ENCODE peak calls at places on chromosome 15, in nine cellular contexts. E, Q, N, F, C, W, I, L and G are unnamed samples. For H3K9me3, the result is how much of the 10 kb centered on the place peaks cover.

GRCh38 chr15:63970723-63971426 is 75.4 kb downstream of the DAPK2 start:
- DNase-seq in C (no peak), E (peak), W (no peak), N (no peak), L (no peak), I (no peak), Q (no peak), F (no peak), G (no peak)

GRCh38 chr15:44738340-44738984 is 2.1 kb downstream of the TRIM69 start:
- DNase-seq in L (no peak), N (no peak), W (peak), Q (peak), I (peak), F (no peak), C (no peak), E (no peak), G (no peak)

GRCh38 chr15:91032919-91033803 is 10.8 kb upstream of the VPS33B start:
- DNase-seq in N (peak), W (peak), C (no peak), F (no peak), I (peak), E (peak), L (peak), Q (no peak), G (peak)

GRCh38 chr15:72233759-72234158 is 2.8 kb upstream of the PKM start:
- DNase-seq in F (no peak), I (no peak), Q (peak), N (no peak), E (no peak), C (no peak), L (no peak), W (no peak), G (no peak)

GRCh38 chr15:67067161-67067853 is 1.9 kb downstream of the SMAD3 start:
- DNase-seq in N (no peak), C (no peak), E (peak), W (peak), F (peak), Q (peak), I (peak), L (no peak), G (no peak)

GRCh38 chr15:34223904-34224596 is 766 bp upstream of the EMC4 start:
- DNase-seq in E (no peak), I (no peak), F (no peak), C (no peak), W (peak), L (no peak), Q (peak), N (no peak), G (no peak)

GRCh38 chr15:66740802-66741201 is 38.8 kb downstream of the SMAD6 start:
- DNase-seq in L (no peak), I (no peak), W (no peak), C (no peak), E (no peak), F (peak), N (peak), Q (no peak), G (no peak)

GRCh38 chr15:42490246-42490742 is 647 bp downstream of the ZNF106 start:
- DNase-seq in F (no peak), W (no peak), E (no peak), N (no peak), C (no peak), I (no peak), Q (peak), L (no peak), G (no peak)

GRCh38 chr15:55685292-55685691 is 57.7 kb downstream of the PRTG start:
- DNase-seq in L (no peak), C (no peak), W (no peak), N (no peak), I (no peak), F (no peak), Q (peak), E (no peak), G (no peak)

GRCh38 chr15:24621630-24622215 is 53.9 kb upstream of the NPAP1 start:
- DNase-seq in C (no peak), E (no peak), N (no peak), F (no peak), L (no peak), W (no peak), I (no peak), Q (no peak), G (no peak)
- H3K9me3 ChIP-seq in C (under half), E (half or more), N (under half), F (under half), L (under half), W (under half), I (under half), Q (under half), G (under half)

GRCh38 chr15:25181290-25182097 is 226.7 kb downstream of the SNRPN start:
- DNase-seq in E (peak), I (no peak), F (peak), W (no peak), C (peak), L (no peak), N (peak), Q (no peak), G (peak)

GRCh38 chr15:25177955-25178801 is 223.4 kb downstream of the SNRPN start:
- DNase-seq in C (peak), I (no peak), F (peak), E (peak), N (peak), L (no peak), Q (no peak), W (no peak), G (peak)

GRCh38 chr15:25178835-25179672 is 224.3 kb downstream of the SNRPN start:
- DNase-seq in F (peak), I (no peak), Q (no peak), C (peak), W (no peak), L (no peak), E (peak), N (peak), G (no peak)

GRCh38 chr15:25180606-25181289 is 226.0 kb downstream of the SNRPN start:
- DNase-seq in Q (no peak), F (peak), I (no peak), C (peak), E (peak), N (peak), L (no peak), W (no peak), G (no peak)

GRCh38 chr15:25179673-25180511 is 225.1 kb downstream of the SNRPN start:
- DNase-seq in C (peak), W (no peak), I (no peak), Q (no peak), E (peak), N (peak), L (no peak), F (peak), G (no peak)
- H3K9me3 ChIP-seq in C (under half), W (under half), I (half or more), Q (half or more), E (under half), N (under half), L (under half), F (under half), G (under half)

DNA sequence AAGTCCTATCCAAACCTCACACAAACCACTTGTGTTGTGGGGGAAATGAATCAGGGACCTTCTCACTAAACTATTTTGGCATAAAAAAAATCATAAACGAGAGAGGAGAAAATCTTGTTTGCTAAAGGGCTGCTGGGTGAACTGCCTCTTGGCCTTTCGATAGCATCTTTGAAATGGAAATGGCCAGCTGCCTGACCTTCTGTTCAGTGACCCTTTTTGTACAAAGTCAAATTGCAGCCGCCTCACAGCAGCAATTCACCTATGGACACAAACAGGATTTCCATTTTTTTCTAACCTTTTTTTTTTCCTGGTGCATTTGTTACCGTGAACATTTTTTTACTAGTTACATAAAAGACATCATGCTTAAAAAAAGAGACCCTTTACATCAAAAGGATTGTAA is 89.0 kb upstream of the ONECUT1 start:
- DNase-seq in F (no peak), L (no peak), Q (no peak), C (no peak), N (no peak), W (no peak), E (no peak), I (no peak), G (no peak)
- H3K9me3 ChIP-seq in F (under half), L (under half), Q (under half), C (under half), N (under half), W (under half), E (under half), I (under half), G (under half)

DNA sequence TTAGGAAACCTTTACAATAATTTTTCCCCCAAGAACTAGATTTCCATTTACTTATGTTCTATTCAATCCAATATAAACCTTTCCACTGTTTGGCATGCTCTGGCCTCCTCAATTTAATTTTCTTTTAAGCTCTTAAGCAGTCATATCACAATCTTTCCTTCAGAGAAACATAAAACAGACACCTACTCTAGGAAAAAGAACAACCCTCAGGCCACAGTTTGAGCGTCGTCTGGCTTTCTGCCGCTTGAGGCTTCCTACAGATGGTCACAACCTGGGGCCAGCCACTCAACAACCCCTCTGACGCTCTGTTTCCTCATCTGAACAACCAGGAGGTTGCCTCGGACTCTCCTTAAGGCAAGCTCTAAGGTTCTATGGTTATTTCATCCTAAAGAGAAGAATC is 143.3 kb downstream of the ADAMTS17 start:
- DNase-seq in W (no peak), C (no peak), N (no peak), F (no peak), E (no peak), I (no peak), Q (no peak), L (no peak), G (no peak)
- H3K9me3 ChIP-seq in W (under half), C (under half), N (under half), F (under half), E (under half), I (under half), Q (under half), L (under half), G (under half)

GRCh38 chr15:59960318-59960717 is 43.8 kb upstream of the FOXB1 start:
- DNase-seq in N (no peak), Q (no peak), C (no peak), I (no peak), W (no peak), L (no peak), E (no peak), F (no peak), G (no peak)
- H3K9me3 ChIP-seq in N (under half), Q (under half), C (under half), I (under half), W (under half), L (under half), E (under half), F (under half), G (under half)

DNA sequence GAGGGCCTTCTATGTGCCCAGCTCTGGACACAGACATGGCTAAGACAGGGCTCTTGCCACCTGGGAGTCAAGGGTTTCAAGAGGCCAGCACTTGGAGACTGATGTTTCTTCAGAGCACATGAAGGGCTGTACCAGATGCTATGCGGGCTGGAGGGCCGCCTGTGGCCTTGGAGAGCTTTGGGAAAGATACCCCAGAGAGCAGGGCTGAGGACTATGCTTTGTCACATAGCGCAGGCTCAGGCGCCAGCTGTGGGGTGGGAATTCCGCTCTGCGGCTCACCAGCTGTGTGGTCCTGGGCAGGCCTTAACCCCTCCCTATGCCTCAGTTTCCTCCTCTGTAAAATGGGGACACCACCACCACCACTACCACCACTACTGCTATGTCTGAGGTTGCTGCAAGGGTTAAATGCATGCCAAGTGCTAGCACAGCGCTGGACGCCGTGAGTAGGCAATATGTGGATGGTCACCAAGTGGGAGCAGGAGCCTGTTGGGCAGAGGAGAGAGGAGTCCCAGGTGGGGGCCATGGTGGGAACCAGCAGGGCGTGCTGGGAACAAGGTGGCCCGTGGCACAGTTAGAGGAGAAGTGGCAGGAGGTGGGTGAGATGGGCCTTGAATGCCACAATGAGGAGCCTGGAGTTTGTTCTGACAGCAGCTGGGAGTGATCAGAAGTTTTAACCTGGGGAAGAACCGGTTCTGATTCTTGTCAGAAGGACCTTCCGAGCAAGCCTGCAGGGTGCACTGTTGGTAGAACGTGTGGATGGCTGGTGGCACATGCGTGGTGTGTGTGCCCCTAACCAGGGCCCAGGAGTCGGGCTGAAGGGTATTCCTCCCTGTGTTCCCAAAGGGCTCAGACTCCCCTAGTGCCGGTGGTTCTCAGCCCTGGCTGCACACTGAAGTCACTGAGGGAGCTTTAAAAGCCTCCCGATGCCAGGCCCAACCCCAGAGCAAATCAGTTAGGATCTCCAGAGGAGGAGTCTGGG is 41.7 kb downstream of the FEM1B start:
- DNase-seq in Q (no peak), L (no peak), I (no peak), W (no peak), E (peak), C (peak), F (no peak), N (no peak), G (no peak)
- H3K9me3 ChIP-seq in Q (under half), L (under half), I (under half), W (under half), E (under half), C (under half), F (under half), N (under half), G (under half)

GRCh38 chr15:27176785-27177406 is 205.9 kb downstream of the GABRG3 start:
- DNase-seq in F (no peak), Q (no peak), W (no peak), I (no peak), E (no peak), N (no peak), C (no peak), L (no peak), G (no peak)
- H3K9me3 ChIP-seq in F (under half), Q (under half), W (under half), I (under half), E (under half), N (under half), C (under half), L (under half), G (under half)